ENCODE peak calls at places on chromosome 18, in eight cellular contexts. P is left kidney; U is ELF-1; W is activated CD8-positive, alpha-beta T cell treated with anti-CD3 and anti-CD28 coated beads for 36 hours; K is EL; L is renal cortical epithelial cell; G is skeletal muscle cell; A is T-cell. V is an unnamed sample.

GRCh38 chr18:70337139-70337972 is 48.5 kb downstream of the SOCS6 start:
- DNase-seq in W (no peak), P (no peak), L (peak), A (no peak), K (peak), G (peak), U (peak), V (peak)

GRCh38 chr18:46636040-46636630 is 20.9 kb downstream of the LOXHD1 start:
- DNase-seq in P (no peak), L (no peak), G (no peak), A (no peak), K (no peak), U (no peak), W (no peak), V (no peak)

GRCh38 chr18:32427084-32427933 is 43.4 kb downstream of the GAREM1 start:
- DNase-seq in K (no peak), W (no peak), G (no peak), L (no peak), P (no peak), A (no peak), U (no peak), V (no peak)

GRCh38 chr18:29164993-29165599 is 988.2 kb upstream of the CDH2 start:
- DNase-seq in U (no peak), W (no peak), K (peak), P (no peak), G (peak), A (no peak), L (peak), V (peak)

GRCh38 chr18:31957728-31958127 is 14.8 kb upstream of the TRAPPC8 start:
- DNase-seq in W (no peak), U (no peak), P (no peak), G (no peak), L (no peak), A (no peak), K (no peak), V (no peak)

GRCh38 chr18:68275616-68276015 is 439.3 kb downstream of the TMX3 start:
- DNase-seq in L (peak), G (peak), K (peak), W (no peak), A (no peak), U (no peak), P (no peak), V (peak)

GRCh38 chr18:6107794-6108193 is 212.5 kb upstream of the TMEM200C start:
- DNase-seq in W (no peak), G (no peak), L (no peak), K (no peak), A (no peak), P (no peak), U (no peak), V (no peak)

GRCh38 chr18:70190529-70190928 is 15.0 kb downstream of the RTTN start:
- DNase-seq in G (no peak), L (no peak), P (no peak), W (no peak), U (no peak), K (peak), A (no peak), V (no peak)

GRCh38 chr18:49976810-49977209 is 163.5 kb upstream of the ACAA2 start:
- DNase-seq in W (no peak), U (no peak), P (no peak), G (no peak), A (no peak), L (peak), K (no peak), V (no peak)

GRCh38 chr18:53544926-53545325 is 679.5 kb downstream of the MBD2 start:
- DNase-seq in W (no peak), U (no peak), P (no peak), G (no peak), L (no peak), K (no peak), A (no peak), V (no peak)

GRCh38 chr18:36572135-36572856 is 256.5 kb downstream of the TPGS2 start:
- DNase-seq in W (peak), P (peak), K (peak), U (peak), G (peak), A (no peak), L (peak), V (peak)

GRCh38 chr18:5064846-5065245 is 132.2 kb downstream of the AKAIN1 start:
- DNase-seq in G (no peak), L (no peak), W (no peak), K (no peak), U (no peak), P (no peak), A (no peak), V (no peak)

GRCh38 chr18:13159579-13159978 is 59.0 kb upstream of the LDLRAD4 start:
- DNase-seq in W (peak), G (peak), K (peak), A (no peak), L (peak), U (peak), P (peak), V (peak)

GRCh38 chr18:62420513-62421209 is 95.6 kb downstream of the TNFRSF11A start:
- DNase-seq in W (peak), P (no peak), G (peak), U (no peak), K (peak), A (peak), L (peak), V (peak)

GRCh38 chr18:49241852-49242251 is 218.6 kb downstream of the DYM start:
- DNase-seq in W (no peak), G (no peak), A (no peak), K (peak), L (peak), P (no peak), U (no peak), V (peak)

GRCh38 chr18:40293311-40293710 is 1661.7 kb upstream of the PIK3C3 start:
- DNase-seq in K (no peak), U (no peak), P (peak), W (no peak), G (no peak), L (no peak), A (no peak), V (peak)

GRCh38 chr18:76354348-76354747 is 140.7 kb downstream of the ZNF516 start:
- DNase-seq in A (no peak), P (no peak), L (peak), U (no peak), K (peak), W (no peak), G (peak), V (peak)

GRCh38 chr18:36028859-36029258 is 38.5 kb downstream of the RPRD1A start:
- DNase-seq in P (no peak), L (no peak), K (no peak), G (no peak), W (no peak), A (no peak), U (no peak), V (no peak)

GRCh38 chr18:70415823-70416488 is 127.1 kb downstream of the SOCS6 start:
- DNase-seq in A (no peak), L (no peak), K (no peak), U (no peak), G (no peak), W (no peak), P (no peak), V (peak)

GRCh38 chr18:37712776-37713175 is 147.2 kb upstream of the CELF4 start:
- DNase-seq in L (peak), W (no peak), K (no peak), G (no peak), U (no peak), P (no peak), A (no peak), V (peak)

GRCh38 chr18:69889009-69889408 is 58.7 kb downstream of the CD226 start:
- DNase-seq in P (no peak), K (no peak), A (no peak), U (no peak), G (no peak), L (no peak), W (peak), V (no peak)

GRCh38 chr18:23207191-23207955 is 72.1 kb downstream of the CABLES1 start:
- DNase-seq in G (no peak), W (peak), K (peak), U (peak), P (no peak), A (no peak), L (no peak), V (peak)

GRCh38 chr18:13137939-13138821 is 80.4 kb upstream of the LDLRAD4 start:
- DNase-seq in W (peak), A (peak), K (peak), L (peak), G (no peak), U (peak), P (peak), V (peak)

GRCh38 chr18:74412106-74412880 is 44.8 kb downstream of the DIPK1C start:
- DNase-seq in A (no peak), P (peak), U (peak), G (no peak), W (no peak), L (no peak), K (no peak), V (no peak)

GRCh38 chr18:9737814-9738160 is 29.7 kb downstream of the RAB31 start:
- DNase-seq in U (no peak), G (no peak), W (no peak), A (no peak), K (peak), L (peak), P (peak), V (no peak)

GRCh38 chr18:63074987-63075404 is 244.6 kb downstream of the BCL2 start:
- DNase-seq in K (peak), A (peak), G (no peak), W (peak), P (peak), L (no peak), U (peak), V (peak)

GRCh38 chr18:77061946-77062517 is 70.6 kb downstream of the MBP start:
- DNase-seq in K (no peak), W (peak), P (no peak), U (no peak), L (no peak), A (no peak), G (no peak), V (no peak)

GRCh38 chr18:52339891-52340371 is at the start of gene DCC:
- DNase-seq in K (no peak), U (peak), P (peak), L (peak), W (peak), A (no peak), G (peak), V (peak)

GRCh38 chr18:31213641-31214040 is 51.0 kb upstream of the DSC1 start:
- DNase-seq in A (no peak), P (no peak), G (no peak), K (no peak), W (no peak), U (no peak), L (no peak), V (no peak)

GRCh38 chr18:23918395-23919032 is 96.0 kb upstream of the TTC39C start:
- DNase-seq in L (peak), G (no peak), P (peak), U (peak), A (peak), K (peak), W (peak), V (peak)

GRCh38 chr18:2425426-2426317 is 145.6 kb downstream of the METTL4 start:
- DNase-seq in P (no peak), G (no peak), U (no peak), A (no peak), K (peak), W (no peak), L (peak), V (peak)

GRCh38 chr18:36315736-36316135 is 18.2 kb downstream of the FHOD3 start:
- DNase-seq in W (no peak), A (no peak), L (peak), K (peak), U (no peak), P (no peak), G (no peak), V (peak)

V was measured in fibroblast of mammary gland.